ENCODE peak calls at places on chromosomes 7 and 10, in ten cellular contexts. Z is esophagus muscularis mucosa, R is body of pancreas, N is lower leg skin, Y is A549, K is GM12878, P is AG04450, E is HFF-Myc, J is cardiac muscle cell, U is endodermal cell. D is an unnamed sample.

GRCh38 chr7:47483604-47484273 is 98.2 kb downstream of the TNS3 start:
- DNase-seq in R (no peak), Z (no peak), P (no peak), N (no peak), Y (no peak), U (peak; percentile 55), J (no peak), E (no peak), K (no peak), D (no peak)

GRCh38 chr7:53940483-53940882 is 601.7 kb upstream of the VSTM2A start:
- DNase-seq in J (no peak), U (no peak), R (no peak), E (no peak), P (no peak), Z (no peak), N (no peak), K (no peak), Y (no peak), D (no peak)

GRCh38 chr7:130356760-130357611 is 12.4 kb downstream of the CPA5 start:
- DNase-seq in K (no peak), N (peak; percentile 93), Y (peak; percentile 56), J (no peak), P (peak; percentile 79), R (peak; percentile 81), Z (no peak), E (peak; percentile 82), U (peak; percentile 46), D (peak; percentile 78)

GRCh38 chr10:84415539-84416244 is 87.3 kb downstream of the CCSER2 start:
- DNase-seq in U (no peak), E (no peak), Z (no peak), N (no peak), Y (no peak), R (peak; percentile 84), K (no peak), J (no peak), P (no peak), D (no peak)

GRCh38 chr7:106068538-106068961 is 43.6 kb downstream of the SYPL1 start:
- DNase-seq in K (no peak), U (no peak), Y (no peak), Z (peak; percentile 89), R (no peak), N (peak; percentile 74), J (no peak), E (no peak), P (no peak), D (no peak)

GRCh38 chr7:27709137-27710075 is 30.6 kb upstream of the TAX1BP1 start:
- DNase-seq in P (peak; percentile 23), Z (no peak), K (no peak), N (no peak), Y (no peak), E (no peak), U (no peak), R (peak; percentile 13), J (no peak), D (no peak)

GRCh38 chr10:32139223-32140073 is 83.2 kb upstream of the KIF5B start:
- DNase-seq in Z (peak; percentile 93), P (peak; percentile 71), J (no peak), Y (peak; percentile 93), R (peak; percentile 67), K (no peak), N (peak; percentile 96), E (peak; percentile 89), U (peak; percentile 97), D (peak; percentile 74)

GRCh38 chr7:131370523-131370968 is 42.9 kb downstream of the MKLN1 start:
- DNase-seq in K (peak; percentile 48), P (no peak), Z (no peak), R (no peak), N (no peak), U (peak; percentile 65), J (no peak), E (peak; percentile 20), Y (no peak), D (no peak)

GRCh38 chr7:18792866-18793595 is 297.5 kb downstream of the HDAC9 start:
- DNase-seq in K (no peak), Z (no peak), R (no peak), Y (no peak), U (no peak), P (peak; percentile 48), J (peak; percentile 42), E (no peak), N (no peak), D (no peak)

GRCh38 chr7:9921326-9921725 is 1052.3 kb upstream of the PHF14 start:
- DNase-seq in E (no peak), K (no peak), J (no peak), Z (no peak), Y (no peak), P (no peak), R (no peak), U (no peak), N (no peak), D (no peak)

GRCh38 chr10:104308439-104308903 is 29.8 kb downstream of the ITPRIP start:
- DNase-seq in U (no peak), E (no peak), N (no peak), R (no peak), Y (no peak), P (no peak), K (peak; percentile 56), J (no peak), Z (no peak), D (no peak)

GRCh38 chr7:129940329-129940728 is 12.4 kb downstream of the UBE2H start:
- DNase-seq in U (peak; percentile 38), E (no peak), Y (no peak), J (no peak), Z (no peak), P (no peak), K (no peak), R (no peak), N (peak; percentile 37), D (no peak)

GRCh38 chr10:34766256-34766580 is 48.9 kb downstream of the PARD3 start:
- DNase-seq in E (no peak), J (no peak), K (no peak), Y (no peak), Z (no peak), U (no peak), P (no peak), N (no peak), R (no peak), D (no peak)

GRCh38 chr7:39073432-39073831 is 95.7 kb downstream of the POU6F2 start:
- DNase-seq in P (no peak), K (no peak), U (peak; percentile 69), Z (no peak), R (no peak), Y (no peak), E (no peak), N (no peak), J (peak; percentile 39), D (no peak)

GRCh38 chr7:52447781-52448180 is 587.7 kb upstream of the POM121L12 start:
- DNase-seq in J (no peak), P (no peak), U (no peak), Y (no peak), N (no peak), E (no peak), Z (no peak), K (no peak), R (no peak), D (no peak)

GRCh38 chr7:7772385-7772784 is 54.0 kb upstream of the RPA3 start:
- DNase-seq in R (no peak), J (no peak), U (no peak), Y (no peak), P (no peak), K (no peak), E (no peak), N (no peak), Z (no peak), D (no peak)

GRCh38 chr7:232571-233455 is 40.4 kb downstream of the FAM20C start:
- DNase-seq in J (no peak), P (no peak), U (no peak), Z (no peak), Y (no peak), R (no peak), E (peak; percentile 42), K (no peak), N (no peak), D (no peak)

DNA sequence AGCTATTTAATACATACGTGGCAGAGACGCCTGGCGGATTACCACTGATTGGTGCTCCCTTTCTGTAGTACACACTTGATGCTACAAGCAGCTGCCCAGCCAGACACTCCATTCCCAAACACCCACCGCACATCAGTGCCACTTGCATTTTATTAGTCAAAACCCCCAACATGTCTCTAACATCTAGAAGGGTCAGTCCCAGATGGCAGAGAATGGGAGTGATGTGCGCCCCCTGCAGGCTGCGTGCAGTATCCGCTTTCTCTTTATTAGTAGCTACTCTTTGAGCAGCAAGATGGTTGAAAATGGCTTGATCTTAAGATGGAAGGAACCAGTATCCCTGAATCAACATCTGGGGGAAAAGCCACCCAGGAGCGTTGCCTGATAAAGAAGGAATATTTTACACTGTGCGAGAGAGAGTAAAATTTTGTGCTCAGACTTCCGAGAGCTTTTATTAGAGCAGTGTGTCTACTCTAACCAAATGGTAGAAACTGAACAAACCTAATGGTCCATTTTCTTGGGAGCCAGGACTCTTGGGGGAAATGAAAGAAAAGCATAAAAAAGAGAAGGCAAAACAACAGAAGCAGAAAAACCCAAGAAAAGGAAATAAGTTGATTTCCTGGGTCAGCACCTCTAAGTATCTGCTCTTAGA is 78.3 kb downstream of the ST8SIA6 start:
- DNase-seq in K (no peak), N (no peak), E (peak; percentile 14), Y (peak; percentile 7), P (no peak), J (peak; percentile 1), U (peak; percentile 83), R (no peak), Z (no peak), D (no peak)
- TF ChIP-seq CTCF in K (peak; percentile 78), N (no peak), E (peak; percentile 76), Y (peak; percentile 40), P (peak; percentile 56), J (peak; percentile 52), U (peak; percentile 82), R (peak; percentile 3), Z (peak; percentile 7), D (no peak)

GRCh38 chr10:128506423-128506822 is 380.2 kb upstream of the MKI67 start:
- DNase-seq in N (no peak), U (no peak), E (no peak), P (no peak), Z (no peak), K (no peak), R (no peak), Y (no peak), J (no peak), D (no peak)
- H3K4me3 ChIP-seq in N (no peak overlapping the region), U (no peak overlapping the region), E (no peak overlapping the region), P (no peak overlapping the region), Z (no peak overlapping the region), K (no peak overlapping the region), R (no peak overlapping the region), Y (no peak overlapping the region), J (no peak overlapping the region), D (no peak overlapping the region)

GRCh38 chr7:132392713-132393112 is 183.6 kb downstream of the PLXNA4 start:
- DNase-seq in Y (no peak), P (no peak), J (no peak), Z (no peak), R (no peak), E (no peak), U (no peak), N (no peak), K (no peak), D (no peak)
- TF ChIP-seq CTCF in Y (no peak), P (no peak), J (no peak), Z (no peak), R (no peak), E (no peak), U (no peak), N (no peak), K (no peak), D (no peak)

DNA sequence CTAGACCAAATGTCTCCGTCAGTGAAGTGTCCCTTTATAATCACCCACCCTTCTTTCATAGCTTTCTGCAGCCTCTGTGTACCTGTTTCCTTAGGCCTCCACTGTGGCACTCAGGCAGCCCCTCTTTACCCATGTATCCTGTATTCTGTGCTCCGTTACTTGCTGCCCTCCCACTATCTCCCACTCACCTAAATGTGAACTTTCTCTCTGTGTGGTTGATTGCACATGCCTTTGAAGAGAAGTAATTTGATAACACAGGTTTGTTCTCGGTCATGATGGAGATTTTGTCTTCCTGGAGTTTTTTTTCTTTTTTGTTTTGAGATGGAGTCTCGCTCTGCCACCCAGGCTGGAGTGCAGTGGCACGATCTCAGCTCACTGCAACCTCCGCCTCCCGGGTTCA is 61.5 kb downstream of the REEP3 start:
- DNase-seq in K (no peak), P (no peak), Y (no peak), R (no peak), Z (no peak), U (no peak), J (no peak), N (no peak), E (no peak), D (no peak)
- H3K4me3 ChIP-seq in K (no peak overlapping the region), P (no peak overlapping the region), Y (no peak overlapping the region), R (no peak overlapping the region), Z (no peak overlapping the region), U (no peak overlapping the region), J (no peak overlapping the region), N (no peak overlapping the region), E (no peak overlapping the region), D (no peak overlapping the region)

D was measured in gastrocnemius medialis.